ENCODE peak calls at places on chromosomes 11 and 22, in eight cellular contexts. One of them, this sample, is unnamed.

GRCh38 chr11:71485466-71485865 is 32.5 kb downstream of the NADSYN1 start:
- DNase-seq in right lobe of liver: no peak
- DNase-seq in sigmoid colon: peak; percentile 27
- DNase-seq in H1: no peak
- DNase-seq in heart left ventricle: no peak
- DNase-seq in HCT116: no peak
- DNase-seq in body of pancreas: no peak
- DNase-seq in A549: no peak
- DNase-seq in this sample: no peak

GRCh38 chr11:117717485-117718314 is 79.3 kb downstream of the DSCAML1 start:
- DNase-seq in HCT116: no peak
- DNase-seq in sigmoid colon: peak; percentile 51
- DNase-seq in body of pancreas: peak; percentile 59
- DNase-seq in A549: peak; percentile 85
- DNase-seq in heart left ventricle: peak; percentile 25
- DNase-seq in H1: no peak
- DNase-seq in right lobe of liver: no peak
- DNase-seq in this sample: peak; percentile 53

GRCh38 chr22:35681454-35682050 is 33.3 kb downstream of the APOL6 start:
- DNase-seq in body of pancreas: no peak
- DNase-seq in A549: no peak
- DNase-seq in heart left ventricle: no peak
- DNase-seq in right lobe of liver: no peak
- DNase-seq in HCT116: no peak
- DNase-seq in H1: no peak
- DNase-seq in sigmoid colon: no peak
- DNase-seq in this sample: no peak

GRCh38 chr11:88383446-88383845 is 45.9 kb upstream of the CTSC start:
- DNase-seq in A549: peak; percentile 5
- DNase-seq in HCT116: no peak
- DNase-seq in sigmoid colon: no peak
- DNase-seq in heart left ventricle: no peak
- DNase-seq in H1: no peak
- DNase-seq in right lobe of liver: no peak
- DNase-seq in body of pancreas: no peak
- DNase-seq in this sample: no peak

GRCh38 chr22:30617819-30618218 is 10.8 kb downstream of the TCN2 start:
- DNase-seq in body of pancreas: no peak
- DNase-seq in sigmoid colon: no peak
- DNase-seq in HCT116: no peak
- DNase-seq in heart left ventricle: no peak
- DNase-seq in H1: no peak
- DNase-seq in A549: no peak
- DNase-seq in right lobe of liver: no peak
- DNase-seq in this sample: no peak

GRCh38 chr22:43004362-43005035 is 10.4 kb downstream of the PACSIN2 start:
- DNase-seq in body of pancreas: peak; percentile 45
- DNase-seq in sigmoid colon: no peak
- DNase-seq in right lobe of liver: peak; percentile 43
- DNase-seq in HCT116: no peak
- DNase-seq in heart left ventricle: no peak
- DNase-seq in A549: peak; percentile 35
- DNase-seq in H1: no peak
- DNase-seq in this sample: no peak

GRCh38 chr11:19244621-19245020 is 3.9 kb upstream of the E2F8 start:
- DNase-seq in sigmoid colon: no peak
- DNase-seq in right lobe of liver: no peak
- DNase-seq in HCT116: no peak
- DNase-seq in heart left ventricle: no peak
- DNase-seq in A549: no peak
- DNase-seq in H1: no peak
- DNase-seq in body of pancreas: no peak
- DNase-seq in this sample: no peak

GRCh38 chr11:103789957-103790356 is 246.5 kb upstream of the DDI1 start:
- DNase-seq in body of pancreas: no peak
- DNase-seq in heart left ventricle: no peak
- DNase-seq in A549: no peak
- DNase-seq in HCT116: no peak
- DNase-seq in sigmoid colon: no peak
- DNase-seq in right lobe of liver: no peak
- DNase-seq in H1: no peak
- DNase-seq in this sample: no peak

GRCh38 chr22:35384567-35384966 is 3.7 kb downstream of the HMOX1 start:
- DNase-seq in HCT116: no peak
- DNase-seq in heart left ventricle: no peak
- DNase-seq in right lobe of liver: no peak
- DNase-seq in sigmoid colon: no peak
- DNase-seq in H1: no peak
- DNase-seq in A549: no peak
- DNase-seq in body of pancreas: no peak
- DNase-seq in this sample: no peak

GRCh38 chr11:71333473-71333872 is 81.1 kb upstream of the SHANK2 start:
- DNase-seq in body of pancreas: no peak
- DNase-seq in right lobe of liver: no peak
- DNase-seq in A549: no peak
- DNase-seq in H1: no peak
- DNase-seq in HCT116: no peak
- DNase-seq in heart left ventricle: no peak
- DNase-seq in sigmoid colon: peak; percentile 24
- DNase-seq in this sample: no peak

GRCh38 chr11:62004473-62004872 is 37.0 kb upstream of the FTH1 start:
- DNase-seq in sigmoid colon: no peak
- DNase-seq in H1: no peak
- DNase-seq in A549: no peak
- DNase-seq in heart left ventricle: no peak
- DNase-seq in HCT116: no peak
- DNase-seq in right lobe of liver: no peak
- DNase-seq in body of pancreas: no peak
- DNase-seq in this sample: no peak

GRCh38 chr11:16179668-16180067 is 176.7 kb downstream of the SOX6 start:
- DNase-seq in HCT116: no peak
- DNase-seq in right lobe of liver: no peak
- DNase-seq in heart left ventricle: no peak
- DNase-seq in sigmoid colon: no peak
- DNase-seq in H1: no peak
- DNase-seq in body of pancreas: no peak
- DNase-seq in A549: no peak
- DNase-seq in this sample: no peak

GRCh38 chr11:66317766-66318575 is 1.1 kb upstream of the CD248 start:
- DNase-seq in sigmoid colon: peak; percentile 91
- DNase-seq in right lobe of liver: no peak
- DNase-seq in heart left ventricle: peak; percentile 52
- DNase-seq in H1: no peak
- DNase-seq in body of pancreas: peak; percentile 42
- DNase-seq in A549: no peak
- DNase-seq in HCT116: no peak
- DNase-seq in this sample: no peak

GRCh38 chr22:20979243-20979809 is 2.8 kb upstream of the LZTR1 start:
- DNase-seq in body of pancreas: peak; percentile 77
- DNase-seq in right lobe of liver: peak; percentile 72
- DNase-seq in heart left ventricle: peak; percentile 43
- DNase-seq in A549: no peak
- DNase-seq in H1: peak; percentile 92
- DNase-seq in HCT116: no peak
- DNase-seq in sigmoid colon: peak; percentile 92
- DNase-seq in this sample: peak; percentile 74

GRCh38 chr11:44634401-44635281 is 69.2 kb downstream of the CD82 start:
- DNase-seq in right lobe of liver: peak; percentile 86
- DNase-seq in HCT116: peak; percentile 10
- DNase-seq in heart left ventricle: peak; percentile 79
- DNase-seq in body of pancreas: peak; percentile 82
- DNase-seq in A549: peak; percentile 60
- DNase-seq in H1: no peak
- DNase-seq in sigmoid colon: peak; percentile 89
- DNase-seq in this sample: peak; percentile 5

GRCh38 chr22:41237036-41237706 is 3.6 kb downstream of the CHADL start:
- DNase-seq in H1: peak; percentile 85
- DNase-seq in sigmoid colon: no peak
- DNase-seq in HCT116: no peak
- DNase-seq in heart left ventricle: no peak
- DNase-seq in right lobe of liver: no peak
- DNase-seq in A549: no peak
- DNase-seq in body of pancreas: no peak
- DNase-seq in this sample: no peak

GRCh38 chr22:23035557-23036277 is 34.6 kb upstream of the GNAZ start:
- DNase-seq in sigmoid colon: no peak
- DNase-seq in body of pancreas: no peak
- DNase-seq in H1: no peak
- DNase-seq in A549: no peak
- DNase-seq in right lobe of liver: no peak
- DNase-seq in heart left ventricle: no peak
- DNase-seq in HCT116: no peak
- DNase-seq in this sample: no peak

GRCh38 chr11:7454854-7455253 is 30.5 kb upstream of the OLFML1 start:
- DNase-seq in body of pancreas: no peak
- DNase-seq in right lobe of liver: no peak
- DNase-seq in A549: no peak
- DNase-seq in H1: no peak
- DNase-seq in heart left ventricle: no peak
- DNase-seq in HCT116: no peak
- DNase-seq in sigmoid colon: no peak
- DNase-seq in this sample: no peak

DNA sequence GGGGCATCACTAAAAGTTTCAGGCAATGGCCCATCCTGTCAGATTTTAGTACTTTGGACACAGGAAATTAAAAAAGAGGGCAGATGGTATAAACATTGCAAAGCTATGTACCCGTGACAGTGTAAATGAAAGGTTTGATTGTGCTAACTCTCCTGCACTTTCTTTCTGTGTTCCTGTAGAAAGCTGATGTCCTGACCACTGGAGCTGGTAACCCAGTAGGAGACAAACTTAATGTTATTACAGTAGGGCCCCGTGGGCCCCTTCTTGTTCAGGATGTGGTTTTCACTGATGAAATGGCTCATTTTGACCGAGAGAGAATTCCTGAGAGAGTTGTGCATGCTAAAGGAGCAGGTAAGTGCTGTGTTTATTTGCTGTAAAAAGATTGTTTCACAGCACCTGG is 10.3 kb downstream of the CAT start:
- DNase-seq in sigmoid colon: no peak
- DNase-seq in HCT116: no peak
- DNase-seq in A549: no peak
- DNase-seq in H1: no peak
- DNase-seq in body of pancreas: no peak
- DNase-seq in right lobe of liver: no peak
- DNase-seq in heart left ventricle: no peak
- DNase-seq in this sample: no peak
- H3K4me3 ChIP-seq in sigmoid colon: no peak overlapping the region
- H3K4me3 ChIP-seq in HCT116: no peak overlapping the region
- H3K4me3 ChIP-seq in A549: no peak overlapping the region
- H3K4me3 ChIP-seq in H1: no peak overlapping the region
- H3K4me3 ChIP-seq in body of pancreas: no peak overlapping the region
- H3K4me3 ChIP-seq in right lobe of liver: no peak overlapping the region
- H3K4me3 ChIP-seq in heart left ventricle: no peak overlapping the region
- H3K4me3 ChIP-seq in this sample: no peak overlapping the region

GRCh38 chr22:50175921-50176849 is 5.7 kb downstream of the PANX2 start:
- DNase-seq in H1: no peak
- DNase-seq in right lobe of liver: no peak
- DNase-seq in heart left ventricle: no peak
- DNase-seq in HCT116: no peak
- DNase-seq in body of pancreas: no peak
- DNase-seq in A549: no peak
- DNase-seq in sigmoid colon: peak; percentile 57
- DNase-seq in this sample: no peak
- H3K27ac ChIP-seq in H1: no peak overlapping the region
- H3K27ac ChIP-seq in right lobe of liver: no peak overlapping the region
- H3K27ac ChIP-seq in heart left ventricle: no peak overlapping the region
- H3K27ac ChIP-seq in HCT116: no peak overlapping the region
- H3K27ac ChIP-seq in body of pancreas: no peak overlapping the region
- H3K27ac ChIP-seq in A549: no peak overlapping the region
- H3K27ac ChIP-seq in sigmoid colon: no peak overlapping the region
- H3K27ac ChIP-seq in this sample: no peak overlapping the region

DNA sequence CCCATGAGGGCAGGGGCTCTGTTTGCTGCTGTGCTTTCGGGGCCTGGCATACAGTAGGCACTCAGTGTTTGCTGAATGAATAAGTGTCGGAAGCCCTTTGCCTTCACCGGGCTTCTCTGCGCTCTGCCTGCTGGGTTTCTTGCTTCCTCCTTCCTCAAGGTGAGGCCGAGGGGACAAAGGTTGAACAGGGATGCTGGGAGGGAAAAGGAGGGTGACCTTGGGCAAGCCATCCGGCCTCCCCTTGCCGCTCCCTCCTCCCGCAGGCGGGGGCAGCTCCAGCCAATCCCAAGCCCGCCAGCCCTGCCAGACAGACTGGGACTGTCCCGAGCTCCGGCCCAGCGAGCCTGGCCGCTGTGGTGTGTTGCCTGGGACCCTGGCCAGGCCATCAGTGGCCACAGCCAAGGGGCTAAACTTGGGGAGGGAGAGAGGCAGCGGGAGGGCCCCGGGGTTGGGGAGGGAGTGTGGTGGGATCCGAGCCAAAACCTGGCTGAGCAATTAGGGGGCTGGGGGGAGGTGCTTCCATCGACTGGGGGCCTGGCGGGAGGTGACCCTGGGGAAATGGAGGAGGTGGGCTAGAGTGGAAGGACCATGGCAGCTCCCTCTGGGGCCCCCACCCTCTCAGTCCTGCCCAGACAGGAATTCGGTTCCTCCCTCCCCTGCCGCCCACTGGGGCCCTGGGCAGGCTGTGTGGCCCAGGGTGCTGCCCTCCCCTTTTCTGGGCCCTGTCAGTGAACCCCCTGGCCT is 3.3 kb upstream of the RCOR2 start:
- DNase-seq in sigmoid colon: peak; percentile 80
- DNase-seq in heart left ventricle: peak; percentile 89
- DNase-seq in A549: no peak
- DNase-seq in body of pancreas: peak; percentile 82
- DNase-seq in H1: no peak
- DNase-seq in right lobe of liver: no peak
- DNase-seq in HCT116: no peak
- DNase-seq in this sample: no peak
- TF ChIP-seq POLR2A in sigmoid colon: no peak
- TF ChIP-seq POLR2A in heart left ventricle: peak; percentile 24
- TF ChIP-seq POLR2A in A549: no peak
- TF ChIP-seq POLR2A in body of pancreas: no peak
- TF ChIP-seq POLR2A in H1: no peak
- TF ChIP-seq POLR2A in right lobe of liver: no peak
- TF ChIP-seq POLR2A in HCT116: peak; percentile 74
- TF ChIP-seq POLR2A in this sample: no peak

GRCh38 chr11:107017104-107017432 is 1.2 kb downstream of the GUCY1A2 start:
- DNase-seq in sigmoid colon: no peak
- DNase-seq in HCT116: no peak
- DNase-seq in heart left ventricle: no peak
- DNase-seq in A549: no peak
- DNase-seq in right lobe of liver: no peak
- DNase-seq in body of pancreas: no peak
- DNase-seq in H1: no peak
- DNase-seq in this sample: no peak
- H3K4me3 ChIP-seq in sigmoid colon: no peak overlapping the region
- H3K4me3 ChIP-seq in HCT116: no peak overlapping the region
- H3K4me3 ChIP-seq in heart left ventricle: peak overlapping the region; percentile 67
- H3K4me3 ChIP-seq in A549: peak overlapping the region; percentile 62
- H3K4me3 ChIP-seq in right lobe of liver: peak overlapping the region; percentile 41
- H3K4me3 ChIP-seq in body of pancreas: no peak overlapping the region
- H3K4me3 ChIP-seq in H1: peak overlapping the region; percentile 48
- H3K4me3 ChIP-seq in this sample: peak overlapping the region; percentile 45

GRCh38 chr11:64996327-64996709 is 453 bp downstream of the BATF2 start:
- DNase-seq in right lobe of liver: no peak
- DNase-seq in A549: no peak
- DNase-seq in body of pancreas: peak; percentile 18
- DNase-seq in sigmoid colon: no peak
- DNase-seq in H1: no peak
- DNase-seq in HCT116: no peak
- DNase-seq in heart left ventricle: no peak
- DNase-seq in this sample: no peak
- H3K27ac ChIP-seq in right lobe of liver: peak overlapping the region; percentile 72
- H3K27ac ChIP-seq in A549: peak overlapping the region; percentile 56
- H3K27ac ChIP-seq in body of pancreas: peak overlapping the region; percentile 88
- H3K27ac ChIP-seq in sigmoid colon: peak overlapping the region; percentile 76
- H3K27ac ChIP-seq in H1: no peak overlapping the region
- H3K27ac ChIP-seq in HCT116: peak overlapping the region; percentile 34
- H3K27ac ChIP-seq in heart left ventricle: peak overlapping the region; percentile 61
- H3K27ac ChIP-seq in this sample: peak overlapping the region; percentile 45

GRCh38 chr11:47642099-47642855 is at the start of gene MTCH2:
- DNase-seq in A549: peak; percentile 98
- DNase-seq in right lobe of liver: peak; percentile 96
- DNase-seq in sigmoid colon: peak; percentile 98
- DNase-seq in body of pancreas: peak; percentile 96
- DNase-seq in HCT116: peak; percentile 91
- DNase-seq in H1: peak; percentile 87
- DNase-seq in heart left ventricle: peak; percentile 96
- DNase-seq in this sample: peak; percentile 94
- TF ChIP-seq POLR2A in A549: peak; percentile 98
- TF ChIP-seq POLR2A in right lobe of liver: peak; percentile 90
- TF ChIP-seq POLR2A in sigmoid colon: peak; percentile 36
- TF ChIP-seq POLR2A in body of pancreas: peak; percentile 67
- TF ChIP-seq POLR2A in HCT116: peak; percentile 97
- TF ChIP-seq POLR2A in H1: peak; percentile 72
- TF ChIP-seq POLR2A in heart left ventricle: peak; percentile 65
- TF ChIP-seq POLR2A in this sample: peak; percentile 68

This sample was measured in prostate gland.